ENCODE peak calls at places on chromosomes 7 and 10, in four cellular contexts. L is M059J, Q is T-helper 1 cell, R is midbrain. C is an unnamed sample.

GRCh38 chr10:2392145-2392812 is 655.0 kb upstream of the ADARB2 start:
- DNase-seq in Q (no peak), L (no peak), R (no peak), C (peak; percentile 8)

GRCh38 chr7:156560075-156560474 is 80.5 kb upstream of the RNF32 start:
- DNase-seq in R (no peak), L (peak; percentile 18), Q (no peak), C (no peak)

GRCh38 chr7:50436133-50436802 is 13.9 kb downstream of the FIGNL1 start:
- DNase-seq in Q (no peak), L (peak; percentile 88), R (no peak), C (no peak)

GRCh38 chr10:91555455-91555854 is 77.4 kb downstream of the PPP1R3C start:
- DNase-seq in Q (no peak), R (no peak), L (no peak), C (no peak)

GRCh38 chr10:24706479-24707118 is 17.1 kb downstream of the ARHGAP21 start:
- DNase-seq in Q (no peak), R (peak; percentile 48), L (peak; percentile 71), C (no peak)

GRCh38 chr7:29035044-29035740 is 77.1 kb upstream of the TRIL start:
- DNase-seq in R (no peak), L (peak; percentile 94), Q (no peak), C (no peak)

GRCh38 chr7:36084485-36085091 is 68.5 kb upstream of the EEPD1 start:
- DNase-seq in Q (no peak), L (peak; percentile 40), R (no peak), C (no peak)

GRCh38 chr10:5196613-5197234 is at the start of gene AKR1C4:
- DNase-seq in L (no peak), Q (no peak), R (no peak), C (no peak)

GRCh38 chr7:83849135-83849534 is 200.2 kb upstream of the SEMA3E start:
- DNase-seq in L (no peak), Q (no peak), R (no peak), C (no peak)

GRCh38 chr10:36540611-36541010 is 584.8 kb upstream of the ANKRD30A start:
- DNase-seq in R (no peak), Q (no peak), L (no peak), C (no peak)

GRCh38 chr7:123460616-123461015 is 73.8 kb downstream of the IQUB start:
- DNase-seq in R (no peak), Q (no peak), L (peak; percentile 25), C (no peak)

GRCh38 chr10:92126100-92126650 is 164.7 kb downstream of the CPEB3 start:
- DNase-seq in R (no peak), L (peak; percentile 88), Q (no peak), C (no peak)

GRCh38 chr10:30387646-30388243 is 38.7 kb upstream of the MTPAP start:
- DNase-seq in Q (no peak), L (peak; percentile 84), R (no peak), C (no peak)

GRCh38 chr10:132637477-132638129 is 100.0 kb downstream of the INPP5A start:
- DNase-seq in L (peak; percentile 64), Q (no peak), R (peak; percentile 84), C (peak; percentile 78)

GRCh38 chr10:77881222-77881621 is 45.3 kb downstream of the DLG5 start:
- DNase-seq in R (no peak), L (no peak), Q (no peak), C (no peak)

GRCh38 chr10:33227489-33227888 is 107.0 kb downstream of the NRP1 start:
- DNase-seq in L (no peak), R (no peak), Q (no peak), C (no peak)

GRCh38 chr7:157490465-157490912 is 153.7 kb downstream of the DNAJB6 start:
- DNase-seq in R (peak; percentile 13), L (peak; percentile 89), Q (no peak), C (no peak)

GRCh38 chr7:54153462-54153861 is 388.7 kb upstream of the VSTM2A start:
- DNase-seq in R (no peak), L (no peak), Q (no peak), C (no peak)

GRCh38 chr7:13139436-13139835 is 452.0 kb downstream of the ARL4A start:
- DNase-seq in L (no peak), Q (no peak), R (no peak), C (no peak)